ENCODE peak calls at places on chromosome 1, in ten cellular contexts. Z, A, W, K, B, F, M, P, G and E are unnamed samples.

GRCh38 chr1:234315091-234315541 is 58.1 kb upstream of the COA6 start:
- DNase-seq in B (no peak), Z (no peak), F (no peak), P (no peak), A (no peak), M (no peak), W (no peak), K (no peak), G (no peak), E (no peak)

GRCh38 chr1:42953182-42954180 is 5.2 kb downstream of the SLC2A1 start:
- DNase-seq in Z (no peak), G (no peak), M (no peak), A (no peak), P (no peak), B (peak; percentile 40), W (no peak), K (no peak), F (peak; percentile 40), E (no peak)

GRCh38 chr1:228804640-228805413 is 69.5 kb downstream of the RHOU start:
- DNase-seq in W (no peak), K (no peak), P (no peak), B (peak; percentile 53), M (no peak), A (no peak), F (no peak), G (no peak), Z (no peak), E (peak; percentile 45)

GRCh38 chr1:8422439-8423133 is 104.7 kb downstream of the SLC45A1 start:
- DNase-seq in G (no peak), W (peak; percentile 69), K (no peak), Z (peak; percentile 40), B (peak; percentile 51), M (no peak), P (peak; percentile 27), F (no peak), A (no peak), E (peak; percentile 61)

GRCh38 chr1:27057389-27057788 is 44.7 kb upstream of the TENT5B start:
- DNase-seq in F (no peak), Z (no peak), B (peak; percentile 67), M (no peak), G (no peak), A (no peak), P (no peak), K (no peak), W (no peak), E (no peak)

GRCh38 chr1:83033682-83034081 is 965.2 kb downstream of the TTLL7 start:
- DNase-seq in M (no peak), A (no peak), B (no peak), K (no peak), G (no peak), Z (no peak), F (no peak), P (no peak), W (no peak), E (no peak)

GRCh38 chr1:205735218-205735617 is 14.8 kb downstream of the NUCKS1 start:
- DNase-seq in B (no peak), A (no peak), Z (no peak), G (no peak), M (no peak), F (no peak), K (no peak), W (no peak), P (no peak), E (no peak)

GRCh38 chr1:165080253-165080896 is 276.1 kb downstream of the LMX1A start:
- DNase-seq in W (no peak), M (no peak), B (no peak), Z (no peak), K (no peak), A (no peak), G (no peak), F (no peak), P (no peak), E (no peak)

GRCh38 chr1:21550866-21551475 is 41.7 kb downstream of the ALPL start:
- DNase-seq in M (no peak), W (no peak), A (no peak), F (no peak), Z (no peak), B (no peak), P (no peak), K (no peak), G (no peak), E (no peak)

GRCh38 chr1:240020871-240021270 is 70.8 kb upstream of the FMN2 start:
- DNase-seq in K (no peak), B (no peak), G (no peak), A (no peak), F (no peak), M (no peak), W (no peak), Z (no peak), P (no peak), E (no peak)

GRCh38 chr1:225813250-225813964 is 3.5 kb downstream of the EPHX1 start:
- DNase-seq in A (peak; percentile 73), K (peak; percentile 87), B (no peak), W (no peak), M (no peak), Z (peak; percentile 61), P (peak; percentile 62), G (peak; percentile 73), F (no peak), E (peak; percentile 78)

GRCh38 chr1:169361281-169361680 is 6.3 kb downstream of the NME7 start:
- DNase-seq in P (no peak), G (no peak), F (peak; percentile 31), K (no peak), B (no peak), Z (no peak), W (no peak), A (no peak), M (no peak), E (no peak)

DNA sequence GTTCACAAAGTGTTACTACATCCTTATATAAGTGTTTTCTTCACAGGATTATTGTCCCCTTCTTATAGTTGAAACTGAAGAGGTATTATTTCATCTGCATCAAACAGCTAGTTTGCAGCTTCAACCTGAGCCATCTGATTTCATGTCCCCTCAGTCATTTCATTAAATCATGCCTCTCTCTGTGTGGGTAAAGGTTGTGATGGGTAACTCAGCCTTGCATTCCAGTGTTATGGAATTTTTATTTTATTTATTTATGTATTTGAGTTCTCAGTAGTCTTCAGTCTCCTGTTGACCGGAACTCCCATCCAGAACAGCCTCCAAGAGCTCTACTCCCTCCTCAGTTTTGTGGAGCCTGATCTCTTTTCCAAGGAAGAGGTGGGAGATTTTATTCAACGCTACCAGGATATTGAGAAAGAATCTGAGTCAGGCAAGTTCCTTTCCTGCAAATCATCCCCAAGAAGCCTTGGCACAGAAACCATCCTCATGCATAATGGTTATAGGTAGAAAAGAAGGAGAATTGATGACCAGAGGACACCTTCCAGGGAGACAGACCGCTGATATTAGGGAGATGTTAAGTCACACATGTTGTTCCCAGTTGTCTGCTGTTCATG is 21.8 kb downstream of the CHD1L start:
- DNase-seq in G (no peak), Z (no peak), B (no peak), M (no peak), F (no peak), A (no peak), K (no peak), P (no peak), W (no peak), E (no peak)
- H3K36me3 ChIP-seq in G (peaks cover 97% of the 10 kb centered on the region), Z (peaks cover 5% of the 10 kb centered on the region), B (peaks cover 87% of the 10 kb centered on the region), M (peaks cover 1% of the 10 kb centered on the region), F (peaks cover 81% of the 10 kb centered on the region), A (peaks cover 44% of the 10 kb centered on the region), K (peaks cover 69% of the 10 kb centered on the region), P (peaks cover 36% of the 10 kb centered on the region), W (peaks cover 87% of the 10 kb centered on the region), E (no peaks in the 10 kb centered on the region)

GRCh38 chr1:102852583-102852982 is 255.7 kb downstream of the COL11A1 start:
- DNase-seq in B (peak; percentile 21), M (no peak), Z (no peak), P (no peak), A (no peak), F (no peak), G (no peak), W (no peak), K (no peak), E (no peak)
- TF ChIP-seq CTCF in B (peak; percentile 37), M (peak; percentile 35), Z (no peak), P (no peak), A (no peak), F (no peak), G (no peak), W (no peak), K (no peak), E (no peak)

GRCh38 chr1:109556563-109556962 is 8.1 kb downstream of the GNAI3 start:
- DNase-seq in A (no peak), K (no peak), W (no peak), Z (no peak), M (no peak), G (no peak), P (no peak), B (no peak), F (no peak), E (no peak)
- H3K36me3 ChIP-seq in A (no peaks in the 10 kb centered on the region), K (no peaks in the 10 kb centered on the region), W (no peaks in the 10 kb centered on the region), Z (no peaks in the 10 kb centered on the region), M (no peaks in the 10 kb centered on the region), G (no peaks in the 10 kb centered on the region), P (no peaks in the 10 kb centered on the region), B (no peaks in the 10 kb centered on the region), F (no peaks in the 10 kb centered on the region), E (no peaks in the 10 kb centered on the region)

DNA sequence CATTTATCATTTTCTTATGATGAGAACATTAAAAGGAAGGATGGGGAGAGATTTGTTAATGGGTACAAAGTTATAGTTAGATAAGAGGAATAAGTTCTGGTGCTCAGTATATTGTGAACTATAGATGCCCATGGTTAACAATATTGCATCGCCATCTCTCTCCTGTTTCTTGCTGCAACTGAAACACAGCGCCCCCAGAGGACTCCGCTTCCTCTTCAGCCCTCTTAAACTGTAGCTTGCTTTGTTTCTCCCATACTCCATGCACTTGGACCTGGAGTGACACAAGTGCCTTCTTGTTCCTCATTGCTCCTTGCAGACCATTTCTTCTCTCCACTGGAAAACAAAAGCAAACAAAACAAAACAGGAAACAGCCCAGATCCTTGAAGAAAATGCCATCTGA is 70.1 kb upstream of the NTPCR start:
- DNase-seq in W (no peak), Z (no peak), M (no peak), B (peak; percentile 40), F (no peak), G (no peak), K (no peak), A (no peak), P (peak; percentile 53), E (no peak)
- TF ChIP-seq CTCF in W (no peak), Z (peak; percentile 33), M (peak; percentile 47), B (peak; percentile 44), F (no peak), G (peak; percentile 38), K (peak; percentile 33), A (no peak), P (peak; percentile 46), E (no peak)

GRCh38 chr1:160330119-160330518 is 12.9 kb downstream of the COPA start:
- DNase-seq in B (no peak), W (no peak), M (no peak), Z (no peak), A (no peak), G (no peak), P (no peak), K (no peak), F (no peak), E (no peak)
- H3K36me3 ChIP-seq in B (peaks cover 89% of the 10 kb centered on the region), W (peaks cover 100% of the 10 kb centered on the region), M (peaks cover 35% of the 10 kb centered on the region), Z (peaks cover 15% of the 10 kb centered on the region), A (peaks cover 97% of the 10 kb centered on the region), G (peaks cover 100% of the 10 kb centered on the region), P (peaks cover 98% of the 10 kb centered on the region), K (peaks cover 100% of the 10 kb centered on the region), F (peaks cover 100% of the 10 kb centered on the region), E (no peaks in the 10 kb centered on the region)